ENCODE peak calls at places on chromosomes 7 and 10, in nine cellular contexts. C is central memory CD8-positive, alpha-beta T cell; X is NCI-H2081; G is astrocyte of the cerebellum; F is astrocyte of the spinal cord; D is MV-4-11; V is A172; J is stimulated activated CD4-positive, alpha-beta T cell treated with anti-CD3 and anti-CD28 coated beads, Interleukin-4, amount 100 ng/mL, for 48 hours; Y is neural crest cell. Z is an unnamed sample.

GRCh38 chr10:58577394-58577793 is 64.7 kb downstream of the BICC1 start:
- DNase-seq in C (no peak), X (no peak), G (peak; percentile 26), F (peak; percentile 61), D (peak; percentile 96), V (no peak), J (no peak), Y (no peak), Z (no peak)

GRCh38 chr7:116180302-116180701 is 30.0 kb upstream of the TES start:
- DNase-seq in C (no peak), X (peak; percentile 53), G (peak; percentile 50), F (peak; percentile 73), D (peak; percentile 56), V (peak; percentile 71), J (no peak), Y (no peak), Z (peak; percentile 15)

GRCh38 chr7:120023494-120024167 is 249.3 kb upstream of the KCND2 start:
- DNase-seq in C (no peak), X (no peak), G (no peak), F (peak; percentile 12), D (peak; percentile 15), V (no peak), J (no peak), Y (no peak), Z (no peak)

GRCh38 chr7:52085610-52086009 is 769.0 kb upstream of the COBL start:
- DNase-seq in C (no peak), X (no peak), G (no peak), F (no peak), D (no peak), V (no peak), J (no peak), Y (no peak), Z (no peak)

GRCh38 chr7:44111759-44112158 is 7.6 kb downstream of the AEBP1 start:
- DNase-seq in C (no peak), X (no peak), G (no peak), F (no peak), D (no peak), V (no peak), J (no peak), Y (no peak), Z (no peak)

GRCh38 chr10:17001297-17001744 is 128.3 kb downstream of the CUBN start:
- DNase-seq in C (no peak), X (no peak), G (no peak), F (peak; percentile 13), D (no peak), V (no peak), J (no peak), Y (no peak), Z (no peak)

GRCh38 chr10:86041116-86041515 is 325.5 kb downstream of the GRID1 start:
- DNase-seq in C (no peak), X (no peak), G (no peak), F (no peak), D (no peak), V (no peak), J (no peak), Y (no peak), Z (no peak)

GRCh38 chr7:12714436-12714737 is 27.0 kb downstream of the ARL4A start:
- DNase-seq in C (no peak), X (no peak), G (no peak), F (no peak), D (no peak), V (no peak), J (no peak), Y (no peak), Z (no peak)

GRCh38 chr10:110069502-110069982 is 61.8 kb downstream of the ADD3 start:
- DNase-seq in C (no peak), X (peak; percentile 42), G (no peak), F (peak; percentile 22), D (peak; percentile 42), V (no peak), J (no peak), Y (no peak), Z (no peak)

Z was measured in CMK.